ENCODE peak calls at places on chromosomes 13 and 19, in six cellular contexts. One of them, this sample, is unnamed.

GRCh38 chr13:94121686-94122085 is 357.8 kb downstream of the DCT start:
- DNase-seq in stimulated activated CD4-positive, alpha-beta T cell treated with anti-CD3 and anti-CD28 coated beads, Interleukin-2, amount 100 ng/mL, for 24 hours: no peak
- DNase-seq in BJ: no peak
- DNase-seq in amniotic stem cell: peak
- DNase-seq in activated naive CD4-positive, alpha-beta T cell: no peak
- DNase-seq in IMR-90: peak
- DNase-seq in this sample: no peak

GRCh38 chr19:38932425-38933179 is 1.9 kb downstream of the MRPS12 start:
- DNase-seq in stimulated activated CD4-positive, alpha-beta T cell treated with anti-CD3 and anti-CD28 coated beads, Interleukin-2, amount 100 ng/mL, for 24 hours: peak
- DNase-seq in BJ: no peak
- DNase-seq in amniotic stem cell: no peak
- DNase-seq in activated naive CD4-positive, alpha-beta T cell: no peak
- DNase-seq in IMR-90: peak
- DNase-seq in this sample: no peak

GRCh38 chr13:33123066-33123940 is 107.1 kb downstream of the KL start:
- DNase-seq in stimulated activated CD4-positive, alpha-beta T cell treated with anti-CD3 and anti-CD28 coated beads, Interleukin-2, amount 100 ng/mL, for 24 hours: no peak
- DNase-seq in BJ: peak
- DNase-seq in amniotic stem cell: no peak
- DNase-seq in activated naive CD4-positive, alpha-beta T cell: no peak
- DNase-seq in IMR-90: peak
- DNase-seq in this sample: no peak

GRCh38 chr19:54114340-54114826 is 1.1 kb downstream of the TFPT start:
- DNase-seq in stimulated activated CD4-positive, alpha-beta T cell treated with anti-CD3 and anti-CD28 coated beads, Interleukin-2, amount 100 ng/mL, for 24 hours: peak
- DNase-seq in BJ: no peak
- DNase-seq in amniotic stem cell: no peak
- DNase-seq in activated naive CD4-positive, alpha-beta T cell: peak
- DNase-seq in IMR-90: peak
- DNase-seq in this sample: no peak

GRCh38 chr13:39414339-39414738 is 188.7 kb downstream of the LHFPL6 start:
- DNase-seq in stimulated activated CD4-positive, alpha-beta T cell treated with anti-CD3 and anti-CD28 coated beads, Interleukin-2, amount 100 ng/mL, for 24 hours: no peak
- DNase-seq in BJ: no peak
- DNase-seq in amniotic stem cell: no peak
- DNase-seq in activated naive CD4-positive, alpha-beta T cell: no peak
- DNase-seq in IMR-90: no peak
- DNase-seq in this sample: no peak

GRCh38 chr13:44108345-44108858 is 228.7 kb downstream of the LACC1 start:
- DNase-seq in stimulated activated CD4-positive, alpha-beta T cell treated with anti-CD3 and anti-CD28 coated beads, Interleukin-2, amount 100 ng/mL, for 24 hours: no peak
- DNase-seq in BJ: no peak
- DNase-seq in amniotic stem cell: no peak
- DNase-seq in activated naive CD4-positive, alpha-beta T cell: no peak
- DNase-seq in IMR-90: no peak
- DNase-seq in this sample: no peak

GRCh38 chr19:13640611-13641010 is 123.7 kb upstream of the MRI1 start:
- DNase-seq in stimulated activated CD4-positive, alpha-beta T cell treated with anti-CD3 and anti-CD28 coated beads, Interleukin-2, amount 100 ng/mL, for 24 hours: no peak
- DNase-seq in BJ: no peak
- DNase-seq in amniotic stem cell: no peak
- DNase-seq in activated naive CD4-positive, alpha-beta T cell: no peak
- DNase-seq in IMR-90: no peak
- DNase-seq in this sample: no peak

GRCh38 chr19:33302974-33303790 is 848 bp upstream of the CEBPA start:
- DNase-seq in stimulated activated CD4-positive, alpha-beta T cell treated with anti-CD3 and anti-CD28 coated beads, Interleukin-2, amount 100 ng/mL, for 24 hours: no peak
- DNase-seq in BJ: no peak
- DNase-seq in amniotic stem cell: no peak
- DNase-seq in activated naive CD4-positive, alpha-beta T cell: no peak
- DNase-seq in IMR-90: peak
- DNase-seq in this sample: no peak

GRCh38 chr13:44543424-44543823 is 32.7 kb downstream of the TSC22D1 start:
- DNase-seq in stimulated activated CD4-positive, alpha-beta T cell treated with anti-CD3 and anti-CD28 coated beads, Interleukin-2, amount 100 ng/mL, for 24 hours: no peak
- DNase-seq in BJ: no peak
- DNase-seq in amniotic stem cell: no peak
- DNase-seq in activated naive CD4-positive, alpha-beta T cell: no peak
- DNase-seq in IMR-90: no peak
- DNase-seq in this sample: no peak

GRCh38 chr19:48433337-48433736 is 12.4 kb upstream of the GRWD1 start:
- DNase-seq in stimulated activated CD4-positive, alpha-beta T cell treated with anti-CD3 and anti-CD28 coated beads, Interleukin-2, amount 100 ng/mL, for 24 hours: no peak
- DNase-seq in BJ: no peak
- DNase-seq in amniotic stem cell: no peak
- DNase-seq in activated naive CD4-positive, alpha-beta T cell: no peak
- DNase-seq in IMR-90: no peak
- DNase-seq in this sample: no peak

GRCh38 chr13:106156468-106156867 is 379.0 kb downstream of the EFNB2 start:
- DNase-seq in stimulated activated CD4-positive, alpha-beta T cell treated with anti-CD3 and anti-CD28 coated beads, Interleukin-2, amount 100 ng/mL, for 24 hours: no peak
- DNase-seq in BJ: peak
- DNase-seq in amniotic stem cell: peak
- DNase-seq in activated naive CD4-positive, alpha-beta T cell: no peak
- DNase-seq in IMR-90: peak
- DNase-seq in this sample: peak

GRCh38 chr13:101127741-101128353 is 288.5 kb downstream of the NALCN start:
- DNase-seq in stimulated activated CD4-positive, alpha-beta T cell treated with anti-CD3 and anti-CD28 coated beads, Interleukin-2, amount 100 ng/mL, for 24 hours: no peak
- DNase-seq in BJ: no peak
- DNase-seq in amniotic stem cell: peak
- DNase-seq in activated naive CD4-positive, alpha-beta T cell: no peak
- DNase-seq in IMR-90: peak
- DNase-seq in this sample: no peak

GRCh38 chr19:11486661-11487503 is 6.0 kb upstream of the ELAVL3 start:
- DNase-seq in stimulated activated CD4-positive, alpha-beta T cell treated with anti-CD3 and anti-CD28 coated beads, Interleukin-2, amount 100 ng/mL, for 24 hours: no peak
- DNase-seq in BJ: no peak
- DNase-seq in amniotic stem cell: no peak
- DNase-seq in activated naive CD4-positive, alpha-beta T cell: no peak
- DNase-seq in IMR-90: no peak
- DNase-seq in this sample: no peak

GRCh38 chr13:111373486-111373885 is 53.0 kb downstream of the TEX29 start:
- DNase-seq in stimulated activated CD4-positive, alpha-beta T cell treated with anti-CD3 and anti-CD28 coated beads, Interleukin-2, amount 100 ng/mL, for 24 hours: no peak
- DNase-seq in BJ: no peak
- DNase-seq in amniotic stem cell: no peak
- DNase-seq in activated naive CD4-positive, alpha-beta T cell: no peak
- DNase-seq in IMR-90: no peak
- DNase-seq in this sample: no peak

This sample was measured in GM04503.